ENCODE peak calls at places on chromosomes 6 and 20, in nine cellular contexts. One of them, this sample, is unnamed.
A peak's percentile ranks its signal among the peaks of the same experiment; 100 is the strongest.

GRCh38 chr6:160256445-160256844 is 2.2 kb downstream of the SLC22A2 start:
- DNase-seq in CD8-positive, alpha-beta T cell: no peak
- DNase-seq in heart right ventricle: no peak
- DNase-seq in SJSA1: no peak
- DNase-seq in fibroblast of lung: no peak
- DNase-seq in CD4-positive, CD25-positive, alpha-beta regulatory T cell: no peak
- DNase-seq in OCI-LY7: no peak
- DNase-seq in psoas muscle: no peak
- DNase-seq in colonic mucosa: no peak
- DNase-seq in this sample: no peak

GRCh38 chr20:35133006-35133405 is 14.1 kb downstream of the EDEM2 start:
- DNase-seq in CD8-positive, alpha-beta T cell: no peak
- DNase-seq in heart right ventricle: no peak
- DNase-seq in SJSA1: no peak
- DNase-seq in fibroblast of lung: no peak
- DNase-seq in CD4-positive, CD25-positive, alpha-beta regulatory T cell: no peak
- DNase-seq in OCI-LY7: no peak
- DNase-seq in psoas muscle: no peak
- DNase-seq in colonic mucosa: no peak
- DNase-seq in this sample: no peak

GRCh38 chr6:83221886-83222479 is 28.8 kb downstream of the RWDD2A start:
- DNase-seq in CD8-positive, alpha-beta T cell: no peak
- DNase-seq in heart right ventricle: no peak
- DNase-seq in SJSA1: no peak
- DNase-seq in fibroblast of lung: peak; percentile 70
- DNase-seq in CD4-positive, CD25-positive, alpha-beta regulatory T cell: no peak
- DNase-seq in OCI-LY7: peak; percentile 49
- DNase-seq in psoas muscle: no peak
- DNase-seq in colonic mucosa: no peak
- DNase-seq in this sample: peak; percentile 55

GRCh38 chr20:37376324-37376723 is 30.4 kb downstream of the SRC start:
- DNase-seq in CD8-positive, alpha-beta T cell: no peak
- DNase-seq in heart right ventricle: no peak
- DNase-seq in SJSA1: no peak
- DNase-seq in fibroblast of lung: no peak
- DNase-seq in CD4-positive, CD25-positive, alpha-beta regulatory T cell: no peak
- DNase-seq in OCI-LY7: no peak
- DNase-seq in psoas muscle: no peak
- DNase-seq in colonic mucosa: no peak
- DNase-seq in this sample: no peak

GRCh38 chr6:56525976-56526375 is 116.7 kb downstream of the DST start:
- DNase-seq in CD8-positive, alpha-beta T cell: no peak
- DNase-seq in heart right ventricle: no peak
- DNase-seq in SJSA1: no peak
- DNase-seq in fibroblast of lung: no peak
- DNase-seq in CD4-positive, CD25-positive, alpha-beta regulatory T cell: no peak
- DNase-seq in OCI-LY7: no peak
- DNase-seq in psoas muscle: no peak
- DNase-seq in colonic mucosa: no peak
- DNase-seq in this sample: no peak

GRCh38 chr6:99349620-99350141 is at the start of gene FAXC:
- DNase-seq in CD8-positive, alpha-beta T cell: no peak
- DNase-seq in heart right ventricle: no peak
- DNase-seq in SJSA1: peak; percentile 62
- DNase-seq in fibroblast of lung: peak; percentile 11
- DNase-seq in CD4-positive, CD25-positive, alpha-beta regulatory T cell: no peak
- DNase-seq in OCI-LY7: no peak
- DNase-seq in psoas muscle: no peak
- DNase-seq in colonic mucosa: peak; percentile 47
- DNase-seq in this sample: peak; percentile 47

GRCh38 chr20:38863024-38863851 is 57.7 kb downstream of the PPP1R16B start:
- DNase-seq in CD8-positive, alpha-beta T cell: peak; percentile 64
- DNase-seq in heart right ventricle: no peak
- DNase-seq in SJSA1: no peak
- DNase-seq in fibroblast of lung: no peak
- DNase-seq in CD4-positive, CD25-positive, alpha-beta regulatory T cell: peak; percentile 49
- DNase-seq in OCI-LY7: peak; percentile 87
- DNase-seq in psoas muscle: no peak
- DNase-seq in colonic mucosa: no peak
- DNase-seq in this sample: no peak

GRCh38 chr6:169950558-169950957 is 199.1 kb downstream of the ERMARD start:
- DNase-seq in CD8-positive, alpha-beta T cell: peak; percentile 63
- DNase-seq in heart right ventricle: no peak
- DNase-seq in SJSA1: no peak
- DNase-seq in fibroblast of lung: peak; percentile 6
- DNase-seq in CD4-positive, CD25-positive, alpha-beta regulatory T cell: no peak
- DNase-seq in OCI-LY7: peak; percentile 57
- DNase-seq in psoas muscle: no peak
- DNase-seq in colonic mucosa: no peak
- DNase-seq in this sample: no peak

GRCh38 chr6:7978736-7979135 is 68.1 kb upstream of the TXNDC5 start:
- DNase-seq in CD8-positive, alpha-beta T cell: no peak
- DNase-seq in heart right ventricle: no peak
- DNase-seq in SJSA1: no peak
- DNase-seq in fibroblast of lung: no peak
- DNase-seq in CD4-positive, CD25-positive, alpha-beta regulatory T cell: no peak
- DNase-seq in OCI-LY7: peak; percentile 52
- DNase-seq in psoas muscle: no peak
- DNase-seq in colonic mucosa: no peak
- DNase-seq in this sample: no peak

GRCh38 chr6:63926950-63927349 is 291.3 kb downstream of the PHF3 start:
- DNase-seq in CD8-positive, alpha-beta T cell: no peak
- DNase-seq in heart right ventricle: no peak
- DNase-seq in SJSA1: no peak
- DNase-seq in fibroblast of lung: no peak
- DNase-seq in CD4-positive, CD25-positive, alpha-beta regulatory T cell: no peak
- DNase-seq in OCI-LY7: no peak
- DNase-seq in psoas muscle: no peak
- DNase-seq in colonic mucosa: no peak
- DNase-seq in this sample: no peak

GRCh38 chr20:63589261-63590217 is 15.5 kb upstream of the HELZ2 start:
- DNase-seq in CD8-positive, alpha-beta T cell: no peak
- DNase-seq in heart right ventricle: no peak
- DNase-seq in SJSA1: no peak
- DNase-seq in fibroblast of lung: no peak
- DNase-seq in CD4-positive, CD25-positive, alpha-beta regulatory T cell: no peak
- DNase-seq in OCI-LY7: peak; percentile 22
- DNase-seq in psoas muscle: no peak
- DNase-seq in colonic mucosa: no peak
- DNase-seq in this sample: no peak

GRCh38 chr20:43975096-43975768 is 60.6 kb downstream of the TOX2 start:
- DNase-seq in CD8-positive, alpha-beta T cell: no peak
- DNase-seq in heart right ventricle: no peak
- DNase-seq in SJSA1: peak; percentile 61
- DNase-seq in fibroblast of lung: peak; percentile 90
- DNase-seq in CD4-positive, CD25-positive, alpha-beta regulatory T cell: no peak
- DNase-seq in OCI-LY7: no peak
- DNase-seq in psoas muscle: no peak
- DNase-seq in colonic mucosa: no peak
- DNase-seq in this sample: no peak

GRCh38 chr6:147322299-147323162 is 118.3 kb downstream of the STXBP5 start:
- DNase-seq in CD8-positive, alpha-beta T cell: no peak
- DNase-seq in heart right ventricle: peak; percentile 7
- DNase-seq in SJSA1: no peak
- DNase-seq in fibroblast of lung: peak; percentile 78
- DNase-seq in CD4-positive, CD25-positive, alpha-beta regulatory T cell: no peak
- DNase-seq in OCI-LY7: no peak
- DNase-seq in psoas muscle: no peak
- DNase-seq in colonic mucosa: no peak
- DNase-seq in this sample: no peak

DNA sequence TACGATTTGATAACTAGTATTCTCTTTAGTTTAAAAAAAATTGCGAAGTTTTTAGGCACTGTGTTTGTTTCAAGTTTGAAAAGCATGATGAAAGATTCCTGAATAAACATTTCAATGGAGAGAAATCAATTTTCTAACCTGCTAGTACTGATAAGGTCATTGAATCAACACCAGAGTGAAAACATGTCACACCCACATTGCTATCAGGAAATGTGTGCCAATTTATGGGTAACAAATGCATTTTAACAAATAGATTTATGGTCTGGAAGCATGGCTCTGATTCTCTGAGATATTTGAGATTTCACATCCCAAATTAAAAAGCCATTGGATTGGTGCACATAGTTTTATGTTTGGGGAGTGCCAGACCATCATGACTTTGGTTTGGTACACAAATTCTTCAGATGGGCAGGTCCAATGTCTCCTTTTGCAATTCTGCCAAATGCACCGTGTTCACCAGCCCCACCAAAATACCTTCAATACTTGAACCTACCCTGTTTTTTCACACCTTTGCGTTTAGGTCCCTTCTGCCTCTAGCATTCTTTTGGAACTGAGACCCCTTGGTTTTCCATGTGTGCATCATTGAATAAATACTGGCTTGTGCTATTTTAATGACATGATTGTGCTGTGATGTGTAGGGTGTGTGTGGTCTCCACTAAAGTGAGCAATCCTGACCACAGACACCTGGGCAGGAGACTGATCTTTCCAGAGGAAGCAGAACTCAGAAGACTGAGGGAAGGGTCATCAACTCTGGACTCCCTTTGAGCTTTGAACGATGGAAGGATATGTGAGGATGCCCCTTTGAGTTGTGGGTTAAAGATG is 20.4 kb downstream of the IL20RA start:
- DNase-seq in CD8-positive, alpha-beta T cell: no peak
- DNase-seq in heart right ventricle: no peak
- DNase-seq in SJSA1: no peak
- DNase-seq in fibroblast of lung: no peak
- DNase-seq in CD4-positive, CD25-positive, alpha-beta regulatory T cell: no peak
- DNase-seq in OCI-LY7: no peak
- DNase-seq in psoas muscle: no peak
- DNase-seq in colonic mucosa: no peak
- DNase-seq in this sample: no peak
- H3K4me3 ChIP-seq in CD8-positive, alpha-beta T cell: no peak overlapping the region
- H3K4me3 ChIP-seq in heart right ventricle: no peak overlapping the region
- H3K4me3 ChIP-seq in SJSA1: no peak overlapping the region
- H3K4me3 ChIP-seq in fibroblast of lung: no peak overlapping the region
- H3K4me3 ChIP-seq in CD4-positive, CD25-positive, alpha-beta regulatory T cell: no peak overlapping the region
- H3K4me3 ChIP-seq in OCI-LY7: no peak overlapping the region
- H3K4me3 ChIP-seq in psoas muscle: no peak overlapping the region
- H3K4me3 ChIP-seq in colonic mucosa: no peak overlapping the region
- H3K4me3 ChIP-seq in this sample: no peak overlapping the region

GRCh38 chr6:158033751-158034702 is 52.4 kb downstream of the SYNJ2 start:
- DNase-seq in CD8-positive, alpha-beta T cell: no peak
- DNase-seq in heart right ventricle: no peak
- DNase-seq in SJSA1: no peak
- DNase-seq in fibroblast of lung: no peak
- DNase-seq in CD4-positive, CD25-positive, alpha-beta regulatory T cell: no peak
- DNase-seq in OCI-LY7: no peak
- DNase-seq in psoas muscle: no peak
- DNase-seq in colonic mucosa: peak; percentile 92
- DNase-seq in this sample: no peak

GRCh38 chr6:158037771-158038170 is 56.1 kb downstream of the SYNJ2 start:
- DNase-seq in CD8-positive, alpha-beta T cell: no peak
- DNase-seq in heart right ventricle: no peak
- DNase-seq in SJSA1: no peak
- DNase-seq in fibroblast of lung: no peak
- DNase-seq in CD4-positive, CD25-positive, alpha-beta regulatory T cell: no peak
- DNase-seq in OCI-LY7: no peak
- DNase-seq in psoas muscle: no peak
- DNase-seq in colonic mucosa: no peak
- DNase-seq in this sample: no peak

GRCh38 chr6:158037021-158037420 is 55.4 kb downstream of the SYNJ2 start:
- DNase-seq in CD8-positive, alpha-beta T cell: no peak
- DNase-seq in heart right ventricle: no peak
- DNase-seq in SJSA1: no peak
- DNase-seq in fibroblast of lung: no peak
- DNase-seq in CD4-positive, CD25-positive, alpha-beta regulatory T cell: no peak
- DNase-seq in OCI-LY7: no peak
- DNase-seq in psoas muscle: no peak
- DNase-seq in colonic mucosa: no peak
- DNase-seq in this sample: no peak

GRCh38 chr6:158038291-158039177 is 56.9 kb downstream of the SYNJ2 start:
- DNase-seq in CD8-positive, alpha-beta T cell: no peak
- DNase-seq in heart right ventricle: no peak
- DNase-seq in SJSA1: no peak
- DNase-seq in fibroblast of lung: no peak
- DNase-seq in CD4-positive, CD25-positive, alpha-beta regulatory T cell: no peak
- DNase-seq in OCI-LY7: no peak
- DNase-seq in psoas muscle: no peak
- DNase-seq in colonic mucosa: no peak
- DNase-seq in this sample: peak; percentile 69

GRCh38 chr6:158036261-158036660 is 54.6 kb downstream of the SYNJ2 start:
- DNase-seq in CD8-positive, alpha-beta T cell: no peak
- DNase-seq in heart right ventricle: no peak
- DNase-seq in SJSA1: no peak
- DNase-seq in fibroblast of lung: no peak
- DNase-seq in CD4-positive, CD25-positive, alpha-beta regulatory T cell: no peak
- DNase-seq in OCI-LY7: no peak
- DNase-seq in psoas muscle: no peak
- DNase-seq in colonic mucosa: no peak
- DNase-seq in this sample: no peak
- H3K4me1 ChIP-seq in CD8-positive, alpha-beta T cell: peaks cover 20% of the 10 kb centered on the region
- H3K4me1 ChIP-seq in heart right ventricle: peaks cover 46% of the 10 kb centered on the region
- H3K4me1 ChIP-seq in SJSA1: peaks cover 60% of the 10 kb centered on the region
- H3K4me1 ChIP-seq in fibroblast of lung: peaks cover 43% of the 10 kb centered on the region
- H3K4me1 ChIP-seq in CD4-positive, CD25-positive, alpha-beta regulatory T cell: peaks cover 22% of the 10 kb centered on the region
- H3K4me1 ChIP-seq in OCI-LY7: no peaks in the 10 kb centered on the region
- H3K4me1 ChIP-seq in psoas muscle: peaks cover 35% of the 10 kb centered on the region
- H3K4me1 ChIP-seq in colonic mucosa: peaks cover 17% of the 10 kb centered on the region
- H3K4me1 ChIP-seq in this sample: peaks cover 69% of the 10 kb centered on the region

GRCh38 chr20:62138912-62139311 is 4.3 kb downstream of the PSMA7 start:
- DNase-seq in CD8-positive, alpha-beta T cell: no peak
- DNase-seq in heart right ventricle: no peak
- DNase-seq in SJSA1: no peak
- DNase-seq in fibroblast of lung: no peak
- DNase-seq in CD4-positive, CD25-positive, alpha-beta regulatory T cell: no peak
- DNase-seq in OCI-LY7: no peak
- DNase-seq in psoas muscle: no peak
- DNase-seq in colonic mucosa: no peak
- DNase-seq in this sample: no peak
- H3K36me3 ChIP-seq in CD8-positive, alpha-beta T cell: peaks cover 62% of the 10 kb centered on the region
- H3K36me3 ChIP-seq in heart right ventricle: peaks cover 5% of the 10 kb centered on the region
- H3K36me3 ChIP-seq in SJSA1: peaks cover 92% of the 10 kb centered on the region
- H3K36me3 ChIP-seq in fibroblast of lung: peaks cover 25% of the 10 kb centered on the region
- H3K36me3 ChIP-seq in CD4-positive, CD25-positive, alpha-beta regulatory T cell: peaks cover 68% of the 10 kb centered on the region
- H3K36me3 ChIP-seq in OCI-LY7: peaks cover 86% of the 10 kb centered on the region
- H3K36me3 ChIP-seq in psoas muscle: peaks cover 77% of the 10 kb centered on the region
- H3K36me3 ChIP-seq in colonic mucosa: peaks cover 17% of the 10 kb centered on the region
- H3K36me3 ChIP-seq in this sample: peaks cover 74% of the 10 kb centered on the region

GRCh38 chr6:30212865-30213653 is at the start of gene TRIM26:
- DNase-seq in CD8-positive, alpha-beta T cell: peak; percentile 97
- DNase-seq in heart right ventricle: peak; percentile 98
- DNase-seq in SJSA1: peak; percentile 98
- DNase-seq in fibroblast of lung: peak; percentile 96
- DNase-seq in CD4-positive, CD25-positive, alpha-beta regulatory T cell: peak; percentile 96
- DNase-seq in OCI-LY7: peak; percentile 97
- DNase-seq in psoas muscle: peak; percentile 95
- DNase-seq in colonic mucosa: peak; percentile 98
- DNase-seq in this sample: peak; percentile 96
- H3K4me3 ChIP-seq in CD8-positive, alpha-beta T cell: peak within 1 kb of the TSS; percentile 76
- H3K4me3 ChIP-seq in heart right ventricle: peak within 1 kb of the TSS; percentile 78
- H3K4me3 ChIP-seq in SJSA1: peak within 1 kb of the TSS; percentile 76
- H3K4me3 ChIP-seq in fibroblast of lung: peak within 1 kb of the TSS; percentile 87
- H3K4me3 ChIP-seq in CD4-positive, CD25-positive, alpha-beta regulatory T cell: peak within 1 kb of the TSS; percentile 91
- H3K4me3 ChIP-seq in OCI-LY7: peak within 1 kb of the TSS; percentile 93
- H3K4me3 ChIP-seq in psoas muscle: peak within 1 kb of the TSS; percentile 74
- H3K4me3 ChIP-seq in colonic mucosa: peak within 1 kb of the TSS; percentile 91
- H3K4me3 ChIP-seq in this sample: peak within 1 kb of the TSS; percentile 89

GRCh38 chr6:158644227-158645063 is at the start of gene DYNLT1:
- DNase-seq in CD8-positive, alpha-beta T cell: peak; percentile 92
- DNase-seq in heart right ventricle: peak; percentile 93
- DNase-seq in SJSA1: peak; percentile 96
- DNase-seq in fibroblast of lung: peak; percentile 89
- DNase-seq in CD4-positive, CD25-positive, alpha-beta regulatory T cell: peak; percentile 81
- DNase-seq in OCI-LY7: peak; percentile 85
- DNase-seq in psoas muscle: peak; percentile 94
- DNase-seq in colonic mucosa: peak; percentile 96
- DNase-seq in this sample: peak; percentile 94
- H3K4me1 ChIP-seq in CD8-positive, alpha-beta T cell: peaks cover 49% of the 10 kb centered on the region
- H3K4me1 ChIP-seq in heart right ventricle: peaks cover 63% of the 10 kb centered on the region
- H3K4me1 ChIP-seq in SJSA1: peaks cover 66% of the 10 kb centered on the region
- H3K4me1 ChIP-seq in fibroblast of lung: peaks cover 24% of the 10 kb centered on the region
- H3K4me1 ChIP-seq in CD4-positive, CD25-positive, alpha-beta regulatory T cell: peaks cover 57% of the 10 kb centered on the region
- H3K4me1 ChIP-seq in OCI-LY7: peaks cover 18% of the 10 kb centered on the region
- H3K4me1 ChIP-seq in psoas muscle: peaks cover 41% of the 10 kb centered on the region
- H3K4me1 ChIP-seq in colonic mucosa: peaks cover 15% of the 10 kb centered on the region
- H3K4me1 ChIP-seq in this sample: peaks cover 12% of the 10 kb centered on the region